ENCODE peak calls at places on chromosomes 4 and X, in nine cellular contexts. E is CD8-positive, alpha-beta T cell; G is mesothelial cell of epicardium; V is spleen; Q is AG04449; F is epithelial cell of esophagus; O is GM20000; J is neural crest cell; A is WERI-Rb-1. N is an unnamed sample.
A peak's percentile ranks its signal among the peaks of the same experiment; 100 is the strongest.

GRCh38 chr4:8702020-8702495 is 109.5 kb downstream of the CPZ start:
- DNase-seq in E (no peak), G (no peak), V (peak; percentile 56), Q (no peak), F (no peak), O (no peak), J (no peak), A (no peak), N (no peak)

GRCh38 chr4:153161599-153161971 is 42.7 kb upstream of the TRIM2 start:
- DNase-seq in E (no peak), G (no peak), V (no peak), Q (no peak), F (no peak), O (no peak), J (no peak), A (no peak), N (no peak)

GRCh38 chr4:187294861-187295260 is 571.2 kb upstream of the FAT1 start:
- DNase-seq in E (no peak), G (no peak), V (no peak), Q (peak; percentile 24), F (peak; percentile 92), O (no peak), J (no peak), A (no peak), N (no peak)

GRCh38 chrX:78753571-78753970 is 6.1 kb downstream of the LPAR4 start:
- DNase-seq in E (no peak), G (no peak), V (no peak), Q (no peak), F (peak; percentile 4), O (no peak), J (no peak), A (no peak), N (no peak)

GRCh38 chrX:44876767-44877166 is 3.8 kb downstream of the KDM6A start:
- DNase-seq in E (no peak), G (no peak), V (no peak), Q (no peak), F (no peak), O (no peak), J (no peak), A (no peak), N (no peak)

GRCh38 chr4:57137261-57137660 is 27.1 kb upstream of the IGFBP7 start:
- DNase-seq in E (no peak), G (no peak), V (no peak), Q (no peak), F (no peak), O (no peak), J (no peak), A (no peak), N (no peak)

GRCh38 chr4:152776352-152776751 is 3.2 kb downstream of the TIGD4 start:
- DNase-seq in E (no peak), G (no peak), V (no peak), Q (no peak), F (peak; percentile 27), O (no peak), J (no peak), A (no peak), N (no peak)

GRCh38 chr4:6092131-6092530 is 73.9 kb upstream of the C4orf50 start:
- DNase-seq in E (no peak), G (no peak), V (no peak), Q (no peak), F (no peak), O (no peak), J (no peak), A (no peak), N (no peak)

GRCh38 chr4:28177641-28178040 is 1317.0 kb downstream of the STIM2 start:
- DNase-seq in E (no peak), G (no peak), V (no peak), Q (no peak), F (no peak), O (no peak), J (no peak), A (no peak), N (no peak)

GRCh38 chr4:183182873-183183725 is 84.0 kb downstream of the WWC2 start:
- DNase-seq in E (no peak), G (no peak), V (no peak), Q (no peak), F (peak; percentile 86), O (no peak), J (no peak), A (no peak), N (no peak)

GRCh38 chrX:73916931-73917657 is 354.1 kb downstream of the CHIC1 start:
- DNase-seq in E (no peak), G (no peak), V (no peak), Q (peak; percentile 36), F (peak; percentile 76), O (no peak), J (no peak), A (no peak), N (no peak)

GRCh38 chr4:4271912-4272311 is 18.0 kb downstream of the LYAR start:
- DNase-seq in E (no peak), G (no peak), V (no peak), Q (no peak), F (no peak), O (no peak), J (no peak), A (peak; percentile 42), N (no peak)

GRCh38 chrX:41033299-41033698 is 51.9 kb upstream of the USP9X start:
- DNase-seq in E (no peak), G (no peak), V (no peak), Q (no peak), F (no peak), O (no peak), J (no peak), A (no peak), N (no peak)

GRCh38 chr4:100428051-100428450 is 89.8 kb downstream of the EMCN start:
- DNase-seq in E (no peak), G (no peak), V (no peak), Q (peak; percentile 9), F (peak; percentile 96), O (no peak), J (no peak), A (peak; percentile 49), N (no peak)

DNA sequence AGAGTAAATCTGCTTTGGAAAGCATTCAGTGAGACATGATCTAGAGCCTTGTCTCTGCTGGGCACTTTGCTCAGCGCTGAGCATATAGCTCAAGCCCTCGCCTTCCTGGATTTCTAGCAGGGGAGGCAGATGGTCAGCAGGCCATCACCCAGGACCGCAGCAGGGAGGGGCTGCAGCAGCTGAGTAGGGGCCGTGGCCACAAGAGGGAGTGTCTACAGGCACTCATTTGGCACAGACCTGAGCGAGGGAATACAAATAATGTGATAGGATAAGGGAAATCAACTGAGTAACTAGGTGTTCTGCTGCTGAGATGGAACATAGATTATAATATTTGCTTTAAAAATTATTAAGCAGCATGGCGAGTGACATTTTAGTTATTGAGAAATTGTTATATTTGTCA is 30.2 kb downstream of the OFD1 start:
- DNase-seq in E (no peak), G (no peak), V (no peak), Q (no peak), F (no peak), O (no peak), J (peak; percentile 38), A (peak; percentile 94), N (no peak)
- TF ChIP-seq CTCF in E (no peak), G (no peak), V (no peak), Q (no peak), F (peak; percentile 16), O (no peak), J (peak; percentile 57), A (peak; percentile 74), N (peak; percentile 52)

DNA sequence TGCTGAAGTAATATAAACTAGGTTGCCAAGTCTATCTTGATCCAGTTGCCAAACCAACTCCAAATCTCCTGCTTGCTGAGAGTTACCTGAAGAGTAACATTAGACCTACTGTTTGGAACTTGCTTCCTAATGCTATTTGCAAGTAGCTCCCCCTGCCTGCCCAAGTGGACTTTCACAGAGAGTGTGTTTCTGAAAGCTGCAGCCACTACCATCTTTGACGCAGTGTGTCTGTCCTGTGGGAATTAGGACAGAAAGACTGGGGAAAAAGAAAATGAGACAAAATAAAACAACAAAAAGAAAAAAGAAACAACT is 195.0 kb upstream of the HS3ST1 start:
- DNase-seq in E (no peak), G (no peak), V (no peak), Q (no peak), F (peak; percentile 79), O (peak; percentile 5), J (no peak), A (peak; percentile 31), N (peak; percentile 9)
- TF ChIP-seq CTCF in E (no peak), G (peak; percentile 18), V (peak; percentile 50), Q (no peak), F (peak; percentile 76), O (peak; percentile 15), J (peak; percentile 50), A (peak; percentile 61), N (peak; percentile 50)

DNA sequence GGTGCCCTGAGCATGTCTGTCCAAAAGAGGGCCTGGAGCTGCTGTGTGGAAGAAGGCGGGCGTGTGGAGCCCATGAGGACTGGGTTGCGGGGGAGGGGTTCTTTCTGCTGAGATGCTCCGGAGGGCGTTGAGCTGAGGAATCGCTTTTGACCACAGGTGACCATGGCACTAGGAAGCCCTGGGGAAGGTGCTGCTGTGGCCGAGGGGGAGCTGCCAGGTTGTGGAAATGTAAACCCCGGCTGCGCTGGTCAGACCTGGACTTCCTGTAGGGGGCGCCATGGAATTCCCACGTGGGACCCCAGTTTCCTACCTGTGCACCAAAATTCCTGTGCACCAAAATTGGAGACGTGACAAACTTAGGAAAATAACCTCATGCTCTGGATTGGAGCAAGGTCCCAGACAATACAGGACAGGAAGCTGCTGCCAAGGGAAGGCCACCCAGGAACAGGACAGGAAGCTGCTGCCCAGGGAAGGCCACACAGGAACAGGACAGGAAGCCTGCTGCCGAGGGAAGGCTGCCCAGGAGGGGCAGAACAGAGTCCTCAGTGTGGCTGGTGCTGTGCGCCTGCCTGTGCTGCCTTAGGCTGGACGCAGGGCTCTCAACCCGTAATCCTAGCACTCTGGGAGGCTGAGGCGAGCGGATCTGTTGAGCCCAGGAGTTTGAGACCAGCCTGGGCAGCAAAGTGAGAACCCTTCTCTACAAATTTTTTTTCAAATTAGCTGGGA is 28.4 kb upstream of the UVSSA start:
- DNase-seq in E (no peak), G (peak; percentile 18), V (peak; percentile 65), Q (no peak), F (no peak), O (no peak), J (no peak), A (peak; percentile 47), N (no peak)
- TF ChIP-seq CTCF in E (peak; percentile 36), G (peak; percentile 52), V (no peak), Q (no peak), F (peak; percentile 21), O (no peak), J (peak; percentile 30), A (peak; percentile 70), N (peak; percentile 25)

GRCh38 chr4:82998898-82999297 is 11.7 kb downstream of the LIN54 start:
- DNase-seq in E (no peak), G (no peak), V (no peak), Q (no peak), F (no peak), O (no peak), J (no peak), A (no peak), N (no peak)
- TF ChIP-seq CTCF in E (no peak), G (no peak), V (no peak), Q (no peak), F (no peak), O (no peak), J (no peak), A (no peak), N (no peak)

GRCh38 chrX:46180258-46180687 is 364.9 kb downstream of the ZNF674 start:
- DNase-seq in E (no peak), G (no peak), V (no peak), Q (peak; percentile 51), F (peak; percentile 50), O (no peak), J (no peak), A (no peak), N (no peak)
- TF ChIP-seq CTCF in E (no peak), G (no peak), V (no peak), Q (no peak), F (no peak), O (no peak), J (no peak), A (no peak), N (no peak)

GRCh38 chrX:134753185-134754008 is 95.1 kb upstream of the PLAC1 start:
- DNase-seq in E (no peak), G (no peak), V (no peak), Q (no peak), F (peak; percentile 23), O (no peak), J (no peak), A (peak; percentile 14), N (no peak)
- TF ChIP-seq CTCF in E (no peak), G (no peak), V (no peak), Q (peak; percentile 27), F (no peak), O (no peak), J (no peak), A (peak; percentile 20), N (no peak)

N was measured in progenitor cell of endocrine pancreas.